ENCODE peak calls at places on chromosomes 7 and 10, in ten cellular contexts. One of them, this sample, is unnamed.

GRCh38 chr7:130369110-130369711 is 11.1 kb upstream of the CPA1 start:
- DNase-seq in T-helper 2 cell: no peak
- DNase-seq in left cardiac atrium: no peak
- DNase-seq in NCI-H774: no peak
- DNase-seq in heart left ventricle: no peak
- DNase-seq in MV-4-11: peak; percentile 90
- DNase-seq in kidney: no peak
- DNase-seq in stimulated activated CD4-positive, alpha-beta T cell treated with anti-CD3 and anti-CD28 coated beads, Interleukin-15, amount 100 ng/mL, for 1 hour: no peak
- DNase-seq in AML-193: peak; percentile 65
- DNase-seq in T-helper 1 cell: no peak
- DNase-seq in this sample: no peak

GRCh38 chr7:80941206-80941758 is 22.4 kb upstream of the SEMA3C start:
- DNase-seq in heart left ventricle: no peak
- DNase-seq in AML-193: no peak
- DNase-seq in MV-4-11: peak; percentile 12
- DNase-seq in left cardiac atrium: no peak
- DNase-seq in stimulated activated CD4-positive, alpha-beta T cell treated with anti-CD3 and anti-CD28 coated beads, Interleukin-15, amount 100 ng/mL, for 1 hour: no peak
- DNase-seq in T-helper 1 cell: no peak
- DNase-seq in NCI-H774: no peak
- DNase-seq in T-helper 2 cell: no peak
- DNase-seq in kidney: no peak
- DNase-seq in this sample: no peak

GRCh38 chr10:132861116-132861691 is 75.3 kb upstream of the NKX6-2 start:
- DNase-seq in NCI-H774: no peak
- DNase-seq in heart left ventricle: peak; percentile 10
- DNase-seq in AML-193: no peak
- DNase-seq in left cardiac atrium: no peak
- DNase-seq in stimulated activated CD4-positive, alpha-beta T cell treated with anti-CD3 and anti-CD28 coated beads, Interleukin-15, amount 100 ng/mL, for 1 hour: no peak
- DNase-seq in T-helper 1 cell: no peak
- DNase-seq in T-helper 2 cell: no peak
- DNase-seq in kidney: peak; percentile 60
- DNase-seq in MV-4-11: no peak
- DNase-seq in this sample: no peak

GRCh38 chr7:116920359-116920758 is 32.9 kb upstream of the ST7 start:
- DNase-seq in T-helper 2 cell: no peak
- DNase-seq in NCI-H774: no peak
- DNase-seq in heart left ventricle: no peak
- DNase-seq in AML-193: no peak
- DNase-seq in MV-4-11: no peak
- DNase-seq in T-helper 1 cell: no peak
- DNase-seq in stimulated activated CD4-positive, alpha-beta T cell treated with anti-CD3 and anti-CD28 coated beads, Interleukin-15, amount 100 ng/mL, for 1 hour: no peak
- DNase-seq in left cardiac atrium: no peak
- DNase-seq in kidney: no peak
- DNase-seq in this sample: no peak

GRCh38 chr7:35548291-35548690 is 146.6 kb downstream of the HERPUD2 start:
- DNase-seq in AML-193: no peak
- DNase-seq in heart left ventricle: no peak
- DNase-seq in NCI-H774: no peak
- DNase-seq in T-helper 2 cell: no peak
- DNase-seq in T-helper 1 cell: no peak
- DNase-seq in MV-4-11: no peak
- DNase-seq in stimulated activated CD4-positive, alpha-beta T cell treated with anti-CD3 and anti-CD28 coated beads, Interleukin-15, amount 100 ng/mL, for 1 hour: no peak
- DNase-seq in left cardiac atrium: no peak
- DNase-seq in kidney: no peak
- DNase-seq in this sample: no peak

GRCh38 chr10:129033790-129034272 is 433.2 kb upstream of the MGMT start:
- DNase-seq in kidney: no peak
- DNase-seq in heart left ventricle: no peak
- DNase-seq in MV-4-11: no peak
- DNase-seq in T-helper 2 cell: no peak
- DNase-seq in stimulated activated CD4-positive, alpha-beta T cell treated with anti-CD3 and anti-CD28 coated beads, Interleukin-15, amount 100 ng/mL, for 1 hour: no peak
- DNase-seq in left cardiac atrium: no peak
- DNase-seq in AML-193: no peak
- DNase-seq in NCI-H774: no peak
- DNase-seq in T-helper 1 cell: no peak
- DNase-seq in this sample: no peak

GRCh38 chr10:116014859-116015258 is 258.1 kb downstream of the GFRA1 start:
- DNase-seq in MV-4-11: peak; percentile 33
- DNase-seq in heart left ventricle: no peak
- DNase-seq in kidney: no peak
- DNase-seq in NCI-H774: no peak
- DNase-seq in stimulated activated CD4-positive, alpha-beta T cell treated with anti-CD3 and anti-CD28 coated beads, Interleukin-15, amount 100 ng/mL, for 1 hour: no peak
- DNase-seq in AML-193: no peak
- DNase-seq in T-helper 2 cell: no peak
- DNase-seq in left cardiac atrium: no peak
- DNase-seq in T-helper 1 cell: no peak
- DNase-seq in this sample: no peak

GRCh38 chr10:86053675-86054074 is 312.9 kb downstream of the GRID1 start:
- DNase-seq in T-helper 1 cell: no peak
- DNase-seq in kidney: no peak
- DNase-seq in NCI-H774: no peak
- DNase-seq in heart left ventricle: no peak
- DNase-seq in stimulated activated CD4-positive, alpha-beta T cell treated with anti-CD3 and anti-CD28 coated beads, Interleukin-15, amount 100 ng/mL, for 1 hour: no peak
- DNase-seq in T-helper 2 cell: no peak
- DNase-seq in AML-193: no peak
- DNase-seq in MV-4-11: no peak
- DNase-seq in left cardiac atrium: no peak
- DNase-seq in this sample: no peak

GRCh38 chr7:74498354-74498753 is 44.6 kb downstream of the GTF2IRD1 start:
- DNase-seq in NCI-H774: no peak
- DNase-seq in stimulated activated CD4-positive, alpha-beta T cell treated with anti-CD3 and anti-CD28 coated beads, Interleukin-15, amount 100 ng/mL, for 1 hour: no peak
- DNase-seq in left cardiac atrium: no peak
- DNase-seq in kidney: no peak
- DNase-seq in MV-4-11: no peak
- DNase-seq in heart left ventricle: no peak
- DNase-seq in AML-193: no peak
- DNase-seq in T-helper 2 cell: no peak
- DNase-seq in T-helper 1 cell: no peak
- DNase-seq in this sample: no peak

GRCh38 chr10:108358912-108359311 is 1194.4 kb upstream of the SORCS1 start:
- DNase-seq in MV-4-11: peak; percentile 37
- DNase-seq in heart left ventricle: no peak
- DNase-seq in T-helper 2 cell: no peak
- DNase-seq in kidney: no peak
- DNase-seq in stimulated activated CD4-positive, alpha-beta T cell treated with anti-CD3 and anti-CD28 coated beads, Interleukin-15, amount 100 ng/mL, for 1 hour: no peak
- DNase-seq in NCI-H774: no peak
- DNase-seq in left cardiac atrium: no peak
- DNase-seq in T-helper 1 cell: no peak
- DNase-seq in AML-193: no peak
- DNase-seq in this sample: no peak

GRCh38 chr10:64733980-64734379 is 1212.8 kb downstream of the REEP3 start:
- DNase-seq in heart left ventricle: no peak
- DNase-seq in MV-4-11: peak; percentile 66
- DNase-seq in NCI-H774: no peak
- DNase-seq in stimulated activated CD4-positive, alpha-beta T cell treated with anti-CD3 and anti-CD28 coated beads, Interleukin-15, amount 100 ng/mL, for 1 hour: no peak
- DNase-seq in T-helper 1 cell: no peak
- DNase-seq in left cardiac atrium: no peak
- DNase-seq in T-helper 2 cell: no peak
- DNase-seq in AML-193: peak; percentile 7
- DNase-seq in kidney: no peak
- DNase-seq in this sample: peak; percentile 14

GRCh38 chr7:41975854-41976253 is 261.2 kb downstream of the GLI3 start:
- DNase-seq in stimulated activated CD4-positive, alpha-beta T cell treated with anti-CD3 and anti-CD28 coated beads, Interleukin-15, amount 100 ng/mL, for 1 hour: no peak
- DNase-seq in kidney: no peak
- DNase-seq in AML-193: peak; percentile 41
- DNase-seq in NCI-H774: no peak
- DNase-seq in left cardiac atrium: no peak
- DNase-seq in T-helper 1 cell: no peak
- DNase-seq in T-helper 2 cell: no peak
- DNase-seq in heart left ventricle: no peak
- DNase-seq in MV-4-11: peak; percentile 8
- DNase-seq in this sample: no peak

GRCh38 chr10:6036861-6037321 is 25.3 kb downstream of the IL2RA start:
- DNase-seq in NCI-H774: no peak
- DNase-seq in heart left ventricle: no peak
- DNase-seq in AML-193: no peak
- DNase-seq in kidney: no peak
- DNase-seq in T-helper 1 cell: peak; percentile 21
- DNase-seq in MV-4-11: no peak
- DNase-seq in left cardiac atrium: no peak
- DNase-seq in stimulated activated CD4-positive, alpha-beta T cell treated with anti-CD3 and anti-CD28 coated beads, Interleukin-15, amount 100 ng/mL, for 1 hour: no peak
- DNase-seq in T-helper 2 cell: no peak
- DNase-seq in this sample: no peak

GRCh38 chr7:129684777-129685176 is 73.3 kb downstream of the NRF1 start:
- DNase-seq in kidney: no peak
- DNase-seq in AML-193: no peak
- DNase-seq in T-helper 2 cell: no peak
- DNase-seq in stimulated activated CD4-positive, alpha-beta T cell treated with anti-CD3 and anti-CD28 coated beads, Interleukin-15, amount 100 ng/mL, for 1 hour: no peak
- DNase-seq in left cardiac atrium: no peak
- DNase-seq in NCI-H774: peak; percentile 22
- DNase-seq in T-helper 1 cell: no peak
- DNase-seq in heart left ventricle: no peak
- DNase-seq in MV-4-11: no peak
- DNase-seq in this sample: no peak

GRCh38 chr7:139242741-139243281 is 11.8 kb downstream of the UBN2 start:
- DNase-seq in MV-4-11: no peak
- DNase-seq in stimulated activated CD4-positive, alpha-beta T cell treated with anti-CD3 and anti-CD28 coated beads, Interleukin-15, amount 100 ng/mL, for 1 hour: no peak
- DNase-seq in AML-193: no peak
- DNase-seq in T-helper 1 cell: no peak
- DNase-seq in left cardiac atrium: no peak
- DNase-seq in kidney: no peak
- DNase-seq in heart left ventricle: no peak
- DNase-seq in T-helper 2 cell: no peak
- DNase-seq in NCI-H774: no peak
- DNase-seq in this sample: no peak

GRCh38 chr10:777913-778479 is 88.5 kb upstream of the DIP2C start:
- DNase-seq in stimulated activated CD4-positive, alpha-beta T cell treated with anti-CD3 and anti-CD28 coated beads, Interleukin-15, amount 100 ng/mL, for 1 hour: no peak
- DNase-seq in left cardiac atrium: no peak
- DNase-seq in MV-4-11: no peak
- DNase-seq in T-helper 2 cell: no peak
- DNase-seq in NCI-H774: no peak
- DNase-seq in AML-193: no peak
- DNase-seq in T-helper 1 cell: no peak
- DNase-seq in heart left ventricle: no peak
- DNase-seq in kidney: no peak
- DNase-seq in this sample: no peak

GRCh38 chr7:64951250-64951848 is 39.5 kb downstream of the ZNF117 start:
- DNase-seq in kidney: no peak
- DNase-seq in NCI-H774: peak; percentile 43
- DNase-seq in left cardiac atrium: no peak
- DNase-seq in heart left ventricle: no peak
- DNase-seq in MV-4-11: peak; percentile 40
- DNase-seq in AML-193: peak; percentile 59
- DNase-seq in stimulated activated CD4-positive, alpha-beta T cell treated with anti-CD3 and anti-CD28 coated beads, Interleukin-15, amount 100 ng/mL, for 1 hour: no peak
- DNase-seq in T-helper 1 cell: no peak
- DNase-seq in T-helper 2 cell: no peak
- DNase-seq in this sample: no peak

GRCh38 chr7:155355745-155356144 is 58.1 kb downstream of the INSIG1 start:
- DNase-seq in T-helper 2 cell: no peak
- DNase-seq in AML-193: no peak
- DNase-seq in stimulated activated CD4-positive, alpha-beta T cell treated with anti-CD3 and anti-CD28 coated beads, Interleukin-15, amount 100 ng/mL, for 1 hour: no peak
- DNase-seq in left cardiac atrium: no peak
- DNase-seq in MV-4-11: no peak
- DNase-seq in NCI-H774: no peak
- DNase-seq in heart left ventricle: no peak
- DNase-seq in T-helper 1 cell: no peak
- DNase-seq in kidney: peak; percentile 25
- DNase-seq in this sample: peak; percentile 10